ENCODE peak calls at places on chromosomes 3 and 15, in ten cellular contexts. One of them, this sample, is unnamed.

GRCh38 chr3:176795897-176796296 is 401.4 kb downstream of the TBL1XR1 start:
- DNase-seq in GM06990: no peak
- DNase-seq in cardiac muscle cell: no peak
- DNase-seq in astrocyte of the spinal cord: no peak
- DNase-seq in astrocyte: peak
- DNase-seq in GM12865: no peak
- DNase-seq in CD14-positive monocyte: no peak
- DNase-seq in choroid plexus epithelial cell: peak
- DNase-seq in body of pancreas: no peak
- DNase-seq in upper lobe of right lung: no peak
- DNase-seq in this sample: no peak

GRCh38 chr3:61702453-61702852 is 141.1 kb downstream of the PTPRG start:
- DNase-seq in cardiac muscle cell: no peak
- DNase-seq in astrocyte of the spinal cord: no peak
- DNase-seq in upper lobe of right lung: no peak
- DNase-seq in GM06990: no peak
- DNase-seq in GM12865: no peak
- DNase-seq in body of pancreas: no peak
- DNase-seq in choroid plexus epithelial cell: no peak
- DNase-seq in CD14-positive monocyte: no peak
- DNase-seq in astrocyte: no peak
- DNase-seq in this sample: no peak

GRCh38 chr3:168006584-168006983 is 89.1 kb downstream of the GOLIM4 start:
- DNase-seq in astrocyte of the spinal cord: no peak
- DNase-seq in GM12865: no peak
- DNase-seq in upper lobe of right lung: no peak
- DNase-seq in GM06990: no peak
- DNase-seq in CD14-positive monocyte: no peak
- DNase-seq in cardiac muscle cell: no peak
- DNase-seq in body of pancreas: no peak
- DNase-seq in astrocyte: no peak
- DNase-seq in choroid plexus epithelial cell: no peak
- DNase-seq in this sample: no peak

GRCh38 chr3:78967061-78967460 is 800.7 kb downstream of the ROBO1 start:
- DNase-seq in choroid plexus epithelial cell: no peak
- DNase-seq in astrocyte: no peak
- DNase-seq in upper lobe of right lung: no peak
- DNase-seq in GM12865: peak
- DNase-seq in astrocyte of the spinal cord: no peak
- DNase-seq in CD14-positive monocyte: no peak
- DNase-seq in GM06990: no peak
- DNase-seq in cardiac muscle cell: no peak
- DNase-seq in body of pancreas: no peak
- DNase-seq in this sample: no peak

GRCh38 chr3:47536221-47536891 is 22.8 kb upstream of the ELP6 start:
- DNase-seq in cardiac muscle cell: no peak
- DNase-seq in astrocyte: no peak
- DNase-seq in choroid plexus epithelial cell: no peak
- DNase-seq in CD14-positive monocyte: no peak
- DNase-seq in upper lobe of right lung: no peak
- DNase-seq in body of pancreas: no peak
- DNase-seq in GM12865: no peak
- DNase-seq in GM06990: no peak
- DNase-seq in astrocyte of the spinal cord: no peak
- DNase-seq in this sample: no peak

GRCh38 chr3:130014526-130014925 is 40.0 kb downstream of the TRH start:
- DNase-seq in astrocyte: peak
- DNase-seq in upper lobe of right lung: no peak
- DNase-seq in GM12865: no peak
- DNase-seq in cardiac muscle cell: no peak
- DNase-seq in GM06990: no peak
- DNase-seq in choroid plexus epithelial cell: no peak
- DNase-seq in body of pancreas: no peak
- DNase-seq in CD14-positive monocyte: no peak
- DNase-seq in astrocyte of the spinal cord: no peak
- DNase-seq in this sample: no peak

GRCh38 chr3:64244011-64244942 is 19.0 kb upstream of the PRICKLE2 start:
- DNase-seq in astrocyte: no peak
- DNase-seq in choroid plexus epithelial cell: peak
- DNase-seq in GM12865: peak
- DNase-seq in upper lobe of right lung: no peak
- DNase-seq in body of pancreas: no peak
- DNase-seq in astrocyte of the spinal cord: peak
- DNase-seq in cardiac muscle cell: no peak
- DNase-seq in GM06990: peak
- DNase-seq in CD14-positive monocyte: no peak
- DNase-seq in this sample: no peak

GRCh38 chr3:175605851-175606250 is 746.7 kb downstream of the NAALADL2 start:
- DNase-seq in body of pancreas: no peak
- DNase-seq in GM06990: no peak
- DNase-seq in choroid plexus epithelial cell: peak
- DNase-seq in upper lobe of right lung: no peak
- DNase-seq in cardiac muscle cell: no peak
- DNase-seq in CD14-positive monocyte: no peak
- DNase-seq in GM12865: no peak
- DNase-seq in astrocyte: peak
- DNase-seq in astrocyte of the spinal cord: no peak
- DNase-seq in this sample: no peak

DNA sequence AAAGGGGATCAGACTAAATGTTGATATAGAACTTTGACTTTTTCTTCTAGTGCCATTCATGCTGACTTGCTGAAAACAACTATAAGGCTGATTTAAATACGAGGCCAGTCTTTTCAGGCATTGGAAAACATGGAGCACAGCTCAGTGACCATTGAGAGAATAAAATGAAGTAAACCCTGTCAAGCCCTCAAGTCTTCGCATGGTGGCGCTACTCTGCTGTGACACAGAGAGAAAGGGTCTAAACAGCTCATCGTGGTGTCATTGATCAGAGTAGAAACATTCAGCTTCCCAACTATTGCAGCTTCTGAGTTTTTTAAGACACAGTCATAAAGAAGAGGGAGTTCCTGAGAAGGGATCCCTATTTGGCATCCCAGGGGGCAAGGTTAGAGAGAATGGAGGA is 716.2 kb downstream of the DIPK2A start:
- DNase-seq in GM06990: no peak
- DNase-seq in upper lobe of right lung: no peak
- DNase-seq in CD14-positive monocyte: no peak
- DNase-seq in body of pancreas: no peak
- DNase-seq in astrocyte of the spinal cord: no peak
- DNase-seq in cardiac muscle cell: no peak
- DNase-seq in choroid plexus epithelial cell: peak
- DNase-seq in astrocyte: no peak
- DNase-seq in GM12865: peak
- DNase-seq in this sample: no peak
- TF ChIP-seq CTCF in GM06990: peak
- TF ChIP-seq CTCF in upper lobe of right lung: no peak
- TF ChIP-seq CTCF in CD14-positive monocyte: no peak
- TF ChIP-seq CTCF in body of pancreas: no peak
- TF ChIP-seq CTCF in astrocyte of the spinal cord: peak
- TF ChIP-seq CTCF in cardiac muscle cell: peak
- TF ChIP-seq CTCF in choroid plexus epithelial cell: peak
- TF ChIP-seq CTCF in astrocyte: no peak
- TF ChIP-seq CTCF in GM12865: no peak
- TF ChIP-seq CTCF in this sample: no peak

GRCh38 chr3:191240432-191240831 is 41.4 kb downstream of the OSTN start:
- DNase-seq in upper lobe of right lung: no peak
- DNase-seq in body of pancreas: no peak
- DNase-seq in astrocyte of the spinal cord: no peak
- DNase-seq in GM06990: no peak
- DNase-seq in astrocyte: no peak
- DNase-seq in cardiac muscle cell: no peak
- DNase-seq in GM12865: no peak
- DNase-seq in choroid plexus epithelial cell: no peak
- DNase-seq in CD14-positive monocyte: no peak
- DNase-seq in this sample: no peak

GRCh38 chr3:191239439-191240035 is 40.5 kb downstream of the OSTN start:
- DNase-seq in choroid plexus epithelial cell: no peak
- DNase-seq in astrocyte: no peak
- DNase-seq in astrocyte of the spinal cord: no peak
- DNase-seq in body of pancreas: no peak
- DNase-seq in upper lobe of right lung: no peak
- DNase-seq in cardiac muscle cell: no peak
- DNase-seq in GM12865: no peak
- DNase-seq in GM06990: no peak
- DNase-seq in CD14-positive monocyte: no peak
- DNase-seq in this sample: no peak

GRCh38 chr3:191246628-191247027 is 47.6 kb downstream of the OSTN start:
- DNase-seq in choroid plexus epithelial cell: peak
- DNase-seq in cardiac muscle cell: no peak
- DNase-seq in GM12865: no peak
- DNase-seq in GM06990: no peak
- DNase-seq in upper lobe of right lung: no peak
- DNase-seq in CD14-positive monocyte: no peak
- DNase-seq in astrocyte: peak
- DNase-seq in astrocyte of the spinal cord: peak
- DNase-seq in body of pancreas: no peak
- DNase-seq in this sample: no peak

GRCh38 chr3:191238321-191238817 is 39.3 kb downstream of the OSTN start:
- DNase-seq in body of pancreas: no peak
- DNase-seq in astrocyte: peak
- DNase-seq in cardiac muscle cell: no peak
- DNase-seq in GM12865: no peak
- DNase-seq in astrocyte of the spinal cord: peak
- DNase-seq in choroid plexus epithelial cell: peak
- DNase-seq in GM06990: no peak
- DNase-seq in upper lobe of right lung: no peak
- DNase-seq in CD14-positive monocyte: no peak
- DNase-seq in this sample: no peak

GRCh38 chr3:191244242-191244867 is 45.3 kb downstream of the OSTN start:
- DNase-seq in cardiac muscle cell: no peak
- DNase-seq in body of pancreas: no peak
- DNase-seq in GM06990: no peak
- DNase-seq in upper lobe of right lung: no peak
- DNase-seq in astrocyte: no peak
- DNase-seq in GM12865: no peak
- DNase-seq in choroid plexus epithelial cell: peak
- DNase-seq in astrocyte of the spinal cord: no peak
- DNase-seq in CD14-positive monocyte: no peak
- DNase-seq in this sample: peak
- TF ChIP-seq CTCF in cardiac muscle cell: peak
- TF ChIP-seq CTCF in body of pancreas: peak
- TF ChIP-seq CTCF in GM06990: peak
- TF ChIP-seq CTCF in upper lobe of right lung: peak
- TF ChIP-seq CTCF in astrocyte: peak
- TF ChIP-seq CTCF in GM12865: peak
- TF ChIP-seq CTCF in choroid plexus epithelial cell: peak
- TF ChIP-seq CTCF in astrocyte of the spinal cord: peak
- TF ChIP-seq CTCF in CD14-positive monocyte: peak
- TF ChIP-seq CTCF in this sample: peak

GRCh38 chr3:156432563-156432962 is 122.4 kb downstream of the SSR3 start:
- DNase-seq in astrocyte: no peak
- DNase-seq in astrocyte of the spinal cord: no peak
- DNase-seq in GM12865: no peak
- DNase-seq in choroid plexus epithelial cell: no peak
- DNase-seq in body of pancreas: no peak
- DNase-seq in cardiac muscle cell: no peak
- DNase-seq in upper lobe of right lung: no peak
- DNase-seq in CD14-positive monocyte: no peak
- DNase-seq in GM06990: no peak
- DNase-seq in this sample: no peak

GRCh38 chr3:156433138-156433537 is 121.8 kb downstream of the SSR3 start:
- DNase-seq in CD14-positive monocyte: no peak
- DNase-seq in choroid plexus epithelial cell: no peak
- DNase-seq in GM06990: no peak
- DNase-seq in cardiac muscle cell: no peak
- DNase-seq in astrocyte of the spinal cord: no peak
- DNase-seq in body of pancreas: no peak
- DNase-seq in GM12865: no peak
- DNase-seq in astrocyte: peak
- DNase-seq in upper lobe of right lung: no peak
- DNase-seq in this sample: no peak

GRCh38 chr3:156431334-156432121 is 123.4 kb downstream of the SSR3 start:
- DNase-seq in cardiac muscle cell: no peak
- DNase-seq in GM06990: no peak
- DNase-seq in astrocyte of the spinal cord: no peak
- DNase-seq in CD14-positive monocyte: no peak
- DNase-seq in upper lobe of right lung: no peak
- DNase-seq in body of pancreas: no peak
- DNase-seq in GM12865: no peak
- DNase-seq in choroid plexus epithelial cell: no peak
- DNase-seq in astrocyte: no peak
- DNase-seq in this sample: no peak

GRCh38 chr3:156433910-156434309 is 121.0 kb downstream of the SSR3 start:
- DNase-seq in GM06990: no peak
- DNase-seq in cardiac muscle cell: no peak
- DNase-seq in choroid plexus epithelial cell: peak
- DNase-seq in astrocyte of the spinal cord: no peak
- DNase-seq in upper lobe of right lung: no peak
- DNase-seq in CD14-positive monocyte: no peak
- DNase-seq in GM12865: no peak
- DNase-seq in body of pancreas: no peak
- DNase-seq in astrocyte: peak
- DNase-seq in this sample: no peak

DNA sequence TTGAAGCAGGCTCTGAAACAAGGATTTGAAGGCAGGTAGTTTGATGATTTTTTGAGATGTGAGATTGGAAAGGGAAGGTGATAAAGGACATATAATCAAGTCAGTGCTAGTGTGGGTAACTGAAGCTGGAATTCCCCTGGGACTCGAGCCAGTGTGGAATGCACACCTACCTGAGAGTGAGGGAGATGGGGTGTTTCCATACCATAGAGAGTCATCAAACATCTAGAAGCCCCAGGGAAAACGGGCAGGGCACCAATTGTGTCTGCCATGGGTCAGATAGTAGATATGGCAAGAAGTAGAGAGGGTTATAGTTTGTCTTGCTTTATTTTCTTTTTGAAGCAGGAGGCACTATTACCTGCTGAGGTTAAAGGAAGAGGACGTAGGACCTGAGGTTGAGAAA is 120.0 kb downstream of the SSR3 start:
- DNase-seq in upper lobe of right lung: no peak
- DNase-seq in astrocyte of the spinal cord: no peak
- DNase-seq in astrocyte: no peak
- DNase-seq in cardiac muscle cell: no peak
- DNase-seq in CD14-positive monocyte: no peak
- DNase-seq in GM06990: no peak
- DNase-seq in body of pancreas: no peak
- DNase-seq in choroid plexus epithelial cell: no peak
- DNase-seq in GM12865: no peak
- DNase-seq in this sample: no peak
- TF ChIP-seq CTCF in upper lobe of right lung: no peak
- TF ChIP-seq CTCF in astrocyte of the spinal cord: no peak
- TF ChIP-seq CTCF in astrocyte: no peak
- TF ChIP-seq CTCF in cardiac muscle cell: no peak
- TF ChIP-seq CTCF in CD14-positive monocyte: no peak
- TF ChIP-seq CTCF in GM06990: no peak
- TF ChIP-seq CTCF in body of pancreas: no peak
- TF ChIP-seq CTCF in choroid plexus epithelial cell: no peak
- TF ChIP-seq CTCF in GM12865: no peak
- TF ChIP-seq CTCF in this sample: no peak

GRCh38 chr15:60135961-60136360 is 131.8 kb downstream of the FOXB1 start:
- DNase-seq in GM06990: no peak
- DNase-seq in upper lobe of right lung: no peak
- DNase-seq in body of pancreas: no peak
- DNase-seq in astrocyte: no peak
- DNase-seq in CD14-positive monocyte: no peak
- DNase-seq in astrocyte of the spinal cord: no peak
- DNase-seq in cardiac muscle cell: no peak
- DNase-seq in GM12865: no peak
- DNase-seq in choroid plexus epithelial cell: no peak
- DNase-seq in this sample: no peak

GRCh38 chr15:60130811-60131210 is 126.7 kb downstream of the FOXB1 start:
- DNase-seq in upper lobe of right lung: no peak
- DNase-seq in choroid plexus epithelial cell: no peak
- DNase-seq in CD14-positive monocyte: no peak
- DNase-seq in astrocyte of the spinal cord: no peak
- DNase-seq in astrocyte: no peak
- DNase-seq in cardiac muscle cell: no peak
- DNase-seq in GM12865: no peak
- DNase-seq in body of pancreas: no peak
- DNase-seq in GM06990: no peak
- DNase-seq in this sample: no peak

GRCh38 chr15:60137711-60138396 is 133.7 kb downstream of the FOXB1 start:
- DNase-seq in choroid plexus epithelial cell: peak
- DNase-seq in upper lobe of right lung: no peak
- DNase-seq in body of pancreas: no peak
- DNase-seq in astrocyte: peak
- DNase-seq in cardiac muscle cell: no peak
- DNase-seq in GM12865: no peak
- DNase-seq in astrocyte of the spinal cord: peak
- DNase-seq in GM06990: no peak
- DNase-seq in CD14-positive monocyte: no peak
- DNase-seq in this sample: no peak

GRCh38 chr15:60138397-60138968 is 134.4 kb downstream of the FOXB1 start:
- DNase-seq in cardiac muscle cell: no peak
- DNase-seq in GM06990: no peak
- DNase-seq in upper lobe of right lung: no peak
- DNase-seq in astrocyte of the spinal cord: no peak
- DNase-seq in astrocyte: no peak
- DNase-seq in choroid plexus epithelial cell: no peak
- DNase-seq in GM12865: no peak
- DNase-seq in body of pancreas: no peak
- DNase-seq in CD14-positive monocyte: no peak
- DNase-seq in this sample: no peak

DNA sequence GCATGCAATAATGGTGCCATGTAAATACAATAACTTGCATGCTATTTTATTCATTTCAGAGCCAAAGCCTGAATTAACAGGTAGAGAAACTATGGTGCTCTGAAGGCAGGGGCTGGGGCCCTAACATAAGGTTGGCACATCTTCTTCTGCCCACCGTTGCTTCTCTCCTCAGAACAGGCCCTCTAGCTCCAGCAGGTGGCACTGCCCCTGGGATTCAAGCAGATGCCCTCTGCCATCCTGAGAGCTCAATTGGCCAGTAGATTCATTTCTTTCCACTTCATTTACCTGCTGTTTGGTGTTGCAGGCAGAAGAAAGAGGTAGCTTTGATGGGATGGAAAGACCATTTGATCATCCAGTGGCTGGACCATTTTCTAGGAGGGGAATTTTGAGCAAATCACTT is 130.5 kb downstream of the FOXB1 start:
- DNase-seq in GM12865: no peak
- DNase-seq in choroid plexus epithelial cell: no peak
- DNase-seq in astrocyte of the spinal cord: no peak
- DNase-seq in cardiac muscle cell: no peak
- DNase-seq in body of pancreas: no peak
- DNase-seq in astrocyte: no peak
- DNase-seq in GM06990: no peak
- DNase-seq in upper lobe of right lung: no peak
- DNase-seq in CD14-positive monocyte: no peak
- DNase-seq in this sample: no peak
- TF ChIP-seq CTCF in GM12865: peak
- TF ChIP-seq CTCF in choroid plexus epithelial cell: peak
- TF ChIP-seq CTCF in astrocyte of the spinal cord: peak
- TF ChIP-seq CTCF in cardiac muscle cell: peak
- TF ChIP-seq CTCF in body of pancreas: peak
- TF ChIP-seq CTCF in astrocyte: no peak
- TF ChIP-seq CTCF in GM06990: peak
- TF ChIP-seq CTCF in upper lobe of right lung: peak
- TF ChIP-seq CTCF in CD14-positive monocyte: no peak
- TF ChIP-seq CTCF in this sample: no peak